ENCODE peak calls at places on chromosomes 6 and 20, in ten cellular contexts. K, S, N, Q, B, R, I, X, M and E are unnamed samples.

GRCh38 chr6:659716-660581 is 3.0 kb upstream of the HUS1B start:
- DNase-seq in X (peak; percentile 4), K (no peak), B (no peak), I (no peak), M (no peak), S (no peak), R (peak; percentile 83), Q (no peak), N (no peak), E (no peak)

GRCh38 chr6:393391-394221 is 2.1 kb downstream of the IRF4 start:
- DNase-seq in M (no peak), N (no peak), R (no peak), X (no peak), Q (no peak), I (no peak), K (peak; percentile 62), B (no peak), S (no peak), E (no peak)

GRCh38 chr6:3956054-3956453 is 106.9 kb downstream of the FAM50B start:
- DNase-seq in S (no peak), Q (no peak), N (no peak), I (no peak), B (no peak), M (no peak), R (no peak), K (no peak), X (no peak), E (no peak)

GRCh38 chr20:63856111-63856511 is 5.2 kb upstream of the ABHD16B start:
- DNase-seq in R (no peak), I (no peak), M (no peak), Q (no peak), S (no peak), X (no peak), B (no peak), K (no peak), N (no peak), E (no peak)

GRCh38 chr20:21090112-21090737 is 15.9 kb downstream of the LINC00237 start:
- DNase-seq in K (no peak), S (no peak), X (no peak), M (no peak), I (peak; percentile 25), R (peak; percentile 85), Q (no peak), B (no peak), N (peak; percentile 88), E (peak; percentile 74)

GRCh38 chr20:38190166-38190565 is 25.1 kb upstream of the TGM2 start:
- DNase-seq in X (no peak), B (no peak), N (no peak), Q (no peak), S (no peak), M (no peak), I (no peak), R (no peak), K (no peak), E (no peak)

GRCh38 chr6:33205172-33206026 is 944 bp downstream of the HSD17B8 start:
- DNase-seq in S (no peak), R (no peak), K (peak; percentile 55), I (no peak), M (no peak), N (no peak), B (no peak), Q (no peak), X (peak; percentile 68), E (no peak)

GRCh38 chr6:87907521-87907920 is 140.1 kb upstream of the SPACA1 start:
- DNase-seq in M (no peak), Q (no peak), B (no peak), R (peak; percentile 25), X (peak; percentile 19), S (no peak), K (no peak), I (no peak), N (no peak), E (no peak)

GRCh38 chr6:169852504-169853195 is 101.2 kb downstream of the ERMARD start:
- DNase-seq in Q (no peak), B (no peak), I (no peak), S (no peak), M (no peak), K (no peak), N (no peak), X (no peak), R (no peak), E (no peak)

GRCh38 chr6:73893696-73894095 is 197.7 kb downstream of the CD109 start:
- DNase-seq in S (no peak), K (no peak), I (no peak), Q (no peak), N (no peak), R (no peak), M (no peak), X (no peak), B (no peak), E (no peak)

GRCh38 chr6:89145461-89145961 is 344 bp upstream of the PM20D2 start:
- DNase-seq in Q (no peak), S (no peak), X (no peak), B (peak; percentile 65), I (no peak), N (peak; percentile 78), M (no peak), K (peak; percentile 52), R (no peak), E (peak; percentile 61)

GRCh38 chr6:26232950-26233607 is 131.9 kb upstream of the BTN3A2 start:
- DNase-seq in Q (no peak), I (no peak), K (peak; percentile 32), X (peak; percentile 69), N (peak; percentile 81), S (peak; percentile 69), M (no peak), R (peak; percentile 60), B (peak; percentile 78), E (peak; percentile 89)

GRCh38 chr20:667351-668034 is 8.1 kb downstream of the SCRT2 start:
- DNase-seq in B (peak; percentile 22), K (peak; percentile 62), X (peak; percentile 54), N (peak; percentile 29), R (peak; percentile 79), M (no peak), I (peak; percentile 4), S (no peak), Q (peak; percentile 82), E (peak; percentile 10)

GRCh38 chr6:137903933-137904821 is 37.1 kb downstream of the TNFAIP3 start:
- DNase-seq in S (no peak), Q (no peak), N (no peak), B (no peak), M (no peak), R (peak; percentile 92), I (no peak), K (peak; percentile 64), X (peak; percentile 63), E (no peak)

GRCh38 chr6:159042003-159042823 is 2.6 kb downstream of the TAGAP start:
- DNase-seq in I (peak; percentile 14), R (peak; percentile 93), S (peak; percentile 35), Q (peak; percentile 43), N (peak; percentile 64), M (no peak), X (peak; percentile 73), B (peak; percentile 90), K (peak; percentile 80), E (peak; percentile 83)

GRCh38 chr20:43840382-43841070 is 74.1 kb upstream of the TOX2 start:
- DNase-seq in R (peak; percentile 52), B (no peak), M (no peak), S (no peak), Q (no peak), X (peak; percentile 40), I (no peak), K (peak; percentile 28), N (no peak), E (no peak)

GRCh38 chr6:127695108-127695507 is 118.1 kb downstream of the C6orf58 start:
- DNase-seq in N (no peak), S (no peak), I (no peak), K (no peak), X (no peak), M (no peak), B (no peak), Q (no peak), R (no peak), E (no peak)

GRCh38 chr6:155994071-155994470 is 538.4 kb upstream of the NOX3 start:
- DNase-seq in M (no peak), Q (no peak), S (no peak), B (peak; percentile 53), X (no peak), N (no peak), R (no peak), K (no peak), I (no peak), E (no peak)

GRCh38 chr6:133890941-133891813 is 2.3 kb downstream of the TCF21 start:
- DNase-seq in N (peak; percentile 46), M (no peak), R (peak; percentile 34), Q (peak; percentile 62), X (peak; percentile 26), I (no peak), K (no peak), B (peak; percentile 54), S (no peak), E (peak; percentile 37)

GRCh38 chr6:64680446-64680845 is 1026.6 kb downstream of the EYS start:
- DNase-seq in M (no peak), X (no peak), K (no peak), S (no peak), Q (no peak), B (no peak), R (peak; percentile 72), N (no peak), I (no peak), E (no peak)

GRCh38 chr6:100455230-100456124 is 9.2 kb downstream of the SIM1 start:
- DNase-seq in I (no peak), Q (no peak), R (no peak), M (no peak), S (no peak), K (no peak), N (peak; percentile 51), X (no peak), B (no peak), E (no peak)

GRCh38 chr20:37897008-37897548 is 5.8 kb upstream of the VSTM2L start:
- DNase-seq in S (no peak), N (no peak), R (peak; percentile 29), I (no peak), K (no peak), B (peak; percentile 13), Q (no peak), M (no peak), X (no peak), E (peak; percentile 54)

GRCh38 chr6:73790572-73790971 is 94.6 kb downstream of the CD109 start:
- DNase-seq in M (no peak), R (no peak), Q (no peak), B (no peak), S (no peak), N (no peak), I (no peak), X (no peak), K (no peak), E (no peak)

GRCh38 chr6:52551483-52552277 is 25.2 kb downstream of the TRAM2 start:
- DNase-seq in Q (peak; percentile 73), S (peak; percentile 60), I (peak; percentile 19), R (no peak), X (no peak), B (peak; percentile 78), K (no peak), N (peak; percentile 94), M (no peak), E (peak; percentile 94)

GRCh38 chr6:148999921-149000589 is 253.2 kb downstream of the UST start:
- DNase-seq in N (no peak), S (peak; percentile 50), Q (peak; percentile 81), B (no peak), I (no peak), X (no peak), M (no peak), R (peak; percentile 53), K (no peak), E (no peak)

GRCh38 chr20:1034420-1034799 is 32.3 kb upstream of the RSPO4 start:
- DNase-seq in I (no peak), N (no peak), K (no peak), X (no peak), R (no peak), Q (no peak), M (no peak), B (no peak), S (no peak), E (no peak)

GRCh38 chr6:156695747-156696146 is 81.4 kb upstream of the ARID1B start:
- DNase-seq in Q (no peak), R (no peak), N (no peak), X (no peak), S (no peak), B (no peak), K (no peak), I (no peak), M (no peak), E (no peak)

GRCh38 chr20:11907621-11908020 is 10.1 kb upstream of the BTBD3 start:
- DNase-seq in S (no peak), Q (no peak), I (no peak), N (peak; percentile 35), B (no peak), X (no peak), R (no peak), M (no peak), K (no peak), E (peak; percentile 15)